ENCODE peak calls at places on chromosomes 13 and 19, in five cellular contexts. Z, G, X, Y and N are unnamed samples.
A peak's percentile ranks its signal among the peaks of the same experiment; 100 is the strongest.

GRCh38 chr19:34505321-34506025 is 23.9 kb downstream of the WTIP start:
- DNase-seq in Z (no peak), X (no peak), G (peak; percentile 45), Y (peak; percentile 8), N (no peak)

GRCh38 chr13:53045110-53045509 is 16.5 kb downstream of the OLFM4 start:
- DNase-seq in G (no peak), Z (peak; percentile 66), Y (no peak), X (no peak), N (no peak)

GRCh38 chr13:32804673-32805260 is 211.5 kb upstream of the KL start:
- DNase-seq in Z (no peak), X (no peak), Y (no peak), G (no peak), N (no peak)

GRCh38 chr19:3335431-3336350 is 30.7 kb upstream of the NFIC start:
- DNase-seq in Z (peak; percentile 74), X (peak; percentile 80), G (peak; percentile 93), Y (no peak), N (no peak)

GRCh38 chr19:1097810-1098176 is 2.6 kb upstream of the POLR2E start:
- DNase-seq in G (no peak), Y (no peak), X (no peak), Z (no peak), N (no peak)

GRCh38 chr13:24184855-24185254 is 24.3 kb downstream of the SPATA13 start:
- DNase-seq in Z (no peak), Y (no peak), X (no peak), G (peak; percentile 50), N (no peak)

GRCh38 chr13:32528358-32528757 is 10.2 kb downstream of the N4BP2L2 start:
- DNase-seq in X (no peak), Y (no peak), Z (no peak), G (no peak), N (no peak)

GRCh38 chr13:26679411-26679810 is 81.2 kb downstream of the GPR12 start:
- DNase-seq in G (peak; percentile 29), Y (no peak), Z (no peak), X (no peak), N (no peak)

GRCh38 chr13:98471895-98472294 is 105.0 kb downstream of the STK24 start:
- DNase-seq in Z (no peak), Y (no peak), G (no peak), X (peak; percentile 40), N (no peak)

GRCh38 chr19:5718579-5719273 is 1.2 kb downstream of the LONP1 start:
- DNase-seq in X (no peak), Z (no peak), Y (peak; percentile 40), G (no peak), N (peak; percentile 29)

GRCh38 chr13:33349314-33349995 is 63.9 kb upstream of the STARD13 start:
- DNase-seq in X (peak; percentile 71), G (no peak), Z (peak; percentile 31), Y (no peak), N (no peak)

GRCh38 chr19:35519291-35519690 is 5.8 kb upstream of the DMKN start:
- DNase-seq in X (no peak), Z (no peak), G (no peak), Y (no peak), N (no peak)

GRCh38 chr13:28495586-28496564 is 947 bp upstream of the FLT1 start:
- DNase-seq in G (no peak), Y (no peak), X (no peak), Z (no peak), N (no peak)

GRCh38 chr13:33347866-33348265 is 62.3 kb upstream of the STARD13 start:
- DNase-seq in Z (no peak), G (no peak), X (no peak), Y (no peak), N (no peak)

GRCh38 chr13:99590519-99591011 is 89.3 kb downstream of the TM9SF2 start:
- DNase-seq in X (no peak), Y (no peak), Z (no peak), G (no peak), N (no peak)

GRCh38 chr13:98226520-98226919 is 49.5 kb upstream of the RNF113B start:
- DNase-seq in Z (no peak), Y (no peak), X (no peak), G (no peak), N (no peak)

GRCh38 chr13:33649212-33649917 is 168.6 kb upstream of the RFC3 start:
- DNase-seq in G (no peak), Z (no peak), X (no peak), Y (no peak), N (no peak)

GRCh38 chr13:45055902-45056648 is 64.2 kb upstream of the GTF2F2 start:
- DNase-seq in Y (peak; percentile 18), Z (peak; percentile 11), X (no peak), G (no peak), N (no peak)

GRCh38 chr13:69553976-69554375 is 553.6 kb upstream of the ATXN8OS start:
- DNase-seq in Y (no peak), X (no peak), Z (no peak), G (no peak), N (no peak)

GRCh38 chr13:35475960-35476943 is at the start of gene MAB21L1:
- DNase-seq in X (no peak), G (no peak), Z (peak; percentile 9), Y (no peak), N (no peak)

DNA sequence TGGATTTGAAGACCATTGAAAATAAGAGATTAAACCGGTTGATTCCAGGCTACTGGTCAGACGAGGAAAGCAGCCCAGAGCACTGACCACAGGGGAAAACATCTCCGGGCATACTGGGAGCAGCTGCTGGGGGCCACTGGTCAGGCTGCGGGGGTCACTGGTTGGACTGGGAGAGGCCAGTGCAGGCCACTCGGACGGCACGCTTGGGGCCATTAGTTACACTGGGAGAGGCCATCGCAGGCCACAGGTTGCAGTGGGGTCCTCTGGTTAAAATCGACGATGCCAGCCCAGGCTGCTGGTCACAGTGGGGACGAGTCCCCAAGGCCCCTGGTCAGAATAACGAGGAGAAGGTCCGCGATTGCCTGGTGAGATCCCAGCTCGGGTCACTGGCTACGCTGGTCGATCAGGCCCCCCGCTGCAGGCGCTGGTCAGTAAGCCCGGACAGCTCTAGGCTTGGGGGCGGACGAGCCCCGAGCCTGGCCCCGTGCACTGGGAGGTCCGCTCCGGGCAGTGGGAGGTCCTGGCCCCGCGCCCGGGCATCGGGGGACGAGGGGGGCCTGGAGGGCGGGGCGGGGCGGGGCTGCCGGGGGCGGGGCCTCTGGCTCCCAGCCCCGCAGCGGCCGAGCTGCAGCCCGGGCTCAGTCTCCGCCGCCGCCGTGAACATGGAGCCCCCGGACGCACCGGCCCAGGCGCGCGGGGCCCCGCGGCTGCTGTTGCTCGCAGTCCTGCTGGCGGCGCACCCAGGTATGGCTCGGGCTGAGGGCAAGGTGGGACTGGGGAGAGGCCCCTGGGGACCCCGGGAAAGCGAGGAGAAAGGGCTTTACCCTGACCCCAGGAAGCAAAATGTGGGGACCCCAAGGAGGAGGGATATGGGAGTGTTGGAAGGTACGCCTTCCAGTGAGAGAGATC is at the start of gene BCAM:
- DNase-seq in Y (peak; percentile 98), X (peak; percentile 75), Z (peak; percentile 70), G (no peak), N (no peak)
- TF ChIP-seq POLR2AphosphoS5 in Y (no peak), X (no peak), Z (peak; percentile 37), G (peak; percentile 53), N (no peak)

DNA sequence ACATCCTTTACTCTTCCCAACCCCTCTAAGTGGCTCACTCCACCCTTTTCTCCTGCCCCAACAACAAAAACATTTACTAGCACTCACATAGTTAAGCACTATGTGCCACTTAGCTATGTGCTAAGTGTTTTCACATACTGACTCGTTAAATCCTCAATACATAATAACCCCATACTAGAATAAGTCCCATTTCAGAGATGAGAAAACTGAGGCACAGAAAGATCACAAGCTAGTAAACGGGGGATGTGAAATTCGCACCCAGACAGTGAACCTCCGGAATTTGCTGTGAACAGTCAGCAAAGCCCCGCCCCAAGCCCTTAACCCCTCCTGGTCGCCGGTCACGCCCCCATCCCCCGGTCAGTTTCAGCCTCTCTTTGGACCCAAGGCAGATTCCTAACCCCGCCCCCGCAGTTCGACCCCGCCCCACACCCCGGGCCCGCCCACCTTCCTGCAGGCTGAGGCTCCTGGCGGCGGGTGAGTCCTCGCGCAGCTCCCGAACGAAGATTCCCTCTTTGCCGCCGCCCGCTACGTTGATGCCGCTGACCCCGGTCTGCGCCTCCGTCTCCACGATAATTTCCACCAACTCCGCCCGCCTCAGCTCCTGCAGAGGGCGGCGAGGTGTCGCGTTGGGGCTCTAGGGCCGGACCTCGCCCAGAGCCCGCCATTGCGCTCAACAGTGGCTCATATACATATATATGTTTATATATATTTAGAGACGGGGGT is 9.8 kb downstream of the PRX start:
- DNase-seq in X (peak; percentile 96), Z (peak; percentile 95), Y (peak; percentile 97), G (peak; percentile 98), N (peak; percentile 95)
- TF ChIP-seq POLR2A in X (no peak), Z (peak; percentile 48), Y (no peak), G (no peak), N (no peak)

GRCh38 chr13:48443442-48444208 is 30.7 kb upstream of the LPAR6 start:
- DNase-seq in X (no peak), Z (no peak), Y (no peak), G (no peak), N (no peak)

GRCh38 chr13:48448285-48448962 is 35.5 kb upstream of the LPAR6 start:
- DNase-seq in X (no peak), Y (no peak), G (no peak), Z (no peak), N (no peak)

GRCh38 chr13:48448963-48449614 is 36.2 kb upstream of the LPAR6 start:
- DNase-seq in G (no peak), Y (no peak), Z (no peak), X (no peak), N (no peak)

GRCh38 chr13:48449656-48450055 is 36.7 kb upstream of the LPAR6 start:
- DNase-seq in Z (no peak), X (no peak), G (no peak), Y (no peak), N (no peak)

DNA sequence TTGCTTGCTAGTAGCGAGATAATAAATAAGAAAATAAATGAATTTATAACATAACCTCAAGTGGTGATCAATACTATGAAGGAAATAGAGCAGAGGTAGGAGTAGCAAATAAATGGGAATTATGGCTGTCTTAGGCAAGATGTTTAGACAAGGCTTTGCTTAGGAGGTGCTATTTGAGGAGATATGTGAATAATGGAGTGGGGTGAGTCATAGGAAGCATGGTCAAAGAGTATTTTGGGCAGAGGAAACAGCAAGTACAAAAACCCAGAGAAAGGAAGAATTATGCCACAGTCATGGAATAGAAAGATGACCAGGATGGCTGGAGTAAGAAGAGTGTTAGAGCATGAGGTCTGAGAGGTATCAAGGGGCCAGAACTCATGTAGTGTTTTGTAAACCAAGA is 33.5 kb upstream of the LPAR6 start:
- DNase-seq in Y (no peak), X (no peak), G (no peak), Z (no peak), N (no peak)
- TF ChIP-seq POLR2AphosphoS5 in Y (no peak), X (no peak), G (no peak), Z (no peak), N (no peak)

GRCh38 chr19:56314018-56314583 is 538 bp downstream of the ZSCAN5A start:
- DNase-seq in Y (no peak), X (no peak), G (no peak), Z (no peak), N (no peak)
- TF ChIP-seq POLR2A in Y (peak; percentile 63), X (no peak), G (no peak), Z (peak; percentile 63), N (no peak)

DNA sequence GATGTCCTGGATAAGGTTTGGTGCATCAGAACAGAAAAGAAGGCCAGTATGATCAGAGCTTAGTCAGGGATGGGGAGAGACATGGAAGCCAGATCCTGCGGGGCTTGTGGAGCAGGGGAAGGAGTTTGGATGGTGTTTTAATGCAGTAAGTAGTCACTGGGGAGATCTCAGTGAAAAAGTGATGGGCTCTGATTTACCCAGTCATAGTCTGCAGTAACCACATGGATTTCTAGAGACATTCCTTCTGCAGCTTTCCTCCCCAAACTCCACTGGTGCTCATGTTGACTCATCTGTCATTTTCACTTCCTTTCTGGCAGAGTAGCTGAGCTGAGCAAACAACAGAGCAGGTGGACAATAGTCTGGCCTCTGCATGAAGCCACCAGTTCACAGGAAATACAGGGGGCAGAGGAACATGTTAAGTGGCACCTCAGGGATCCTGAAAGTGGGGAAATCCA is 144.1 kb downstream of the DPF1 start:
- DNase-seq in X (no peak), Z (no peak), G (peak; percentile 77), Y (no peak), N (peak; percentile 62)
- TF ChIP-seq POLR2AphosphoS5 in X (no peak), Z (no peak), G (no peak), Y (no peak), N (no peak)